ENCODE peak calls at places on chromosomes 6 and 20, in six cellular contexts. U is iris pigment epithelial cell; D is T-helper 2 cell; V is fibroblast of lung; N is epithelial cell of prostate; Y is stimulated activated CD8-positive, alpha-beta memory T cell treated with anti-CD3 and anti-CD28 coated beads, Interleukin-4, amount 100 ng/mL, for 48 hours. A is an unnamed sample.

GRCh38 chr20:12072945-12073245 is 155.2 kb downstream of the BTBD3 start:
- DNase-seq in U (peak; percentile 77), D (no peak), V (peak; percentile 43), N (no peak), Y (no peak), A (peak; percentile 62)

GRCh38 chr6:134676307-134677281 is 273.3 kb downstream of the ALDH8A1 start:
- DNase-seq in U (peak; percentile 91), D (no peak), V (peak; percentile 43), N (peak; percentile 29), Y (no peak), A (no peak)

GRCh38 chr6:100617633-100618348 is 153.1 kb upstream of the SIM1 start:
- DNase-seq in U (peak; percentile 77), D (no peak), V (no peak), N (peak; percentile 41), Y (no peak), A (peak; percentile 36)

GRCh38 chr20:4029505-4030467 is 14.4 kb upstream of the RNF24 start:
- DNase-seq in U (no peak), D (no peak), V (no peak), N (no peak), Y (no peak), A (no peak)

GRCh38 chr20:959996-960615 is 42.0 kb downstream of the RSPO4 start:
- DNase-seq in U (no peak), D (no peak), V (no peak), N (no peak), Y (no peak), A (no peak)

GRCh38 chr20:61631770-61632169 is 379.7 kb downstream of the CDH4 start:
- DNase-seq in U (no peak), D (no peak), V (no peak), N (no peak), Y (no peak), A (no peak)

GRCh38 chr20:25378189-25378883 is 12.3 kb downstream of the ABHD12 start:
- DNase-seq in U (no peak), D (no peak), V (no peak), N (no peak), Y (no peak), A (no peak)

GRCh38 chr20:11891081-11891826 is 26.4 kb upstream of the BTBD3 start:
- DNase-seq in U (peak; percentile 45), D (peak; percentile 5), V (peak; percentile 49), N (no peak), Y (peak; percentile 37), A (peak; percentile 34)

GRCh38 chr6:34226731-34227586 is 9.7 kb upstream of the HMGA1 start:
- DNase-seq in U (no peak), D (no peak), V (no peak), N (no peak), Y (no peak), A (no peak)

GRCh38 chr6:116200619-116201249 is 53.1 kb downstream of the TSPYL4 start:
- DNase-seq in U (peak; percentile 76), D (no peak), V (peak; percentile 62), N (no peak), Y (no peak), A (no peak)

GRCh38 chr6:24524801-24525200 is 30.0 kb downstream of the ALDH5A1 start:
- DNase-seq in U (peak; percentile 64), D (peak; percentile 51), V (peak; percentile 47), N (no peak), Y (no peak), A (peak; percentile 35)

GRCh38 chr6:90369024-90369519 is 72.4 kb upstream of the BACH2 start:
- DNase-seq in U (peak; percentile 100), D (peak; percentile 89), V (peak; percentile 100), N (peak; percentile 99), Y (peak; percentile 44), A (peak; percentile 100)

GRCh38 chr6:75600694-75601265 is 900 bp upstream of the SENP6 start:
- DNase-seq in U (no peak), D (peak; percentile 41), V (no peak), N (no peak), Y (no peak), A (no peak)

GRCh38 chr20:32463642-32464400 is 105.7 kb downstream of the ASXL1 start:
- DNase-seq in U (no peak), D (no peak), V (no peak), N (no peak), Y (no peak), A (no peak)

GRCh38 chr6:466564-466963 is 75.0 kb downstream of the IRF4 start:
- DNase-seq in U (no peak), D (no peak), V (no peak), N (no peak), Y (no peak), A (no peak)

GRCh38 chr6:5468586-5468985 is 207.3 kb downstream of the FARS2 start:
- DNase-seq in U (peak; percentile 40), D (no peak), V (peak; percentile 35), N (no peak), Y (no peak), A (peak; percentile 47)

GRCh38 chr20:12207875-12208274 is 290.2 kb downstream of the BTBD3 start:
- DNase-seq in U (peak; percentile 50), D (no peak), V (peak; percentile 18), N (peak; percentile 18), Y (no peak), A (peak; percentile 34)

GRCh38 chr20:25199473-25200265 is 4.2 kb downstream of the ENTPD6 start:
- DNase-seq in U (no peak), D (no peak), V (no peak), N (no peak), Y (peak; percentile 13), A (no peak)

GRCh38 chr20:11375966-11376365 is 541.7 kb upstream of the BTBD3 start:
- DNase-seq in U (peak; percentile 71), D (no peak), V (peak; percentile 35), N (no peak), Y (no peak), A (no peak)

GRCh38 chr20:49594143-49594928 is 26.4 kb upstream of the PTGIS start:
- DNase-seq in U (peak; percentile 90), D (peak; percentile 97), V (peak; percentile 77), N (no peak), Y (peak; percentile 83), A (peak; percentile 97)

GRCh38 chr6:73085362-73085975 is 139.8 kb downstream of the KHDC1L start:
- DNase-seq in U (no peak), D (no peak), V (peak; percentile 54), N (no peak), Y (no peak), A (peak; percentile 37)

GRCh38 chr6:45378324-45378926 is 691 bp upstream of the SUPT3H start:
- DNase-seq in U (peak; percentile 50), D (peak; percentile 49), V (no peak), N (no peak), Y (no peak), A (no peak)

GRCh38 chr6:145206247-145206907 is 528.9 kb downstream of the EPM2A start:
- DNase-seq in U (peak; percentile 47), D (no peak), V (peak; percentile 67), N (no peak), Y (no peak), A (peak; percentile 76)

GRCh38 chr6:89986650-89987074 is 92.4 kb downstream of the GJA10 start:
- DNase-seq in U (peak; percentile 82), D (no peak), V (peak; percentile 89), N (no peak), Y (no peak), A (peak; percentile 84)

GRCh38 chr6:62285612-62286469 is at the start of gene KHDRBS2:
- DNase-seq in U (peak; percentile 17), D (peak; percentile 50), V (no peak), N (no peak), Y (peak; percentile 32), A (no peak)

GRCh38 chr20:38680492-38681118 is 43.7 kb upstream of the SLC32A1 start:
- DNase-seq in U (peak; percentile 28), D (peak; percentile 24), V (peak; percentile 26), N (no peak), Y (peak; percentile 42), A (peak; percentile 7)

GRCh38 chr6:168196881-168197635 is 118.0 kb upstream of the FRMD1 start:
- DNase-seq in U (no peak), D (no peak), V (no peak), N (no peak), Y (no peak), A (no peak)

GRCh38 chr20:3927486-3928291 is 38.5 kb downstream of the PANK2 start:
- DNase-seq in U (peak; percentile 58), D (no peak), V (no peak), N (no peak), Y (no peak), A (peak; percentile 62)

A was measured in AG10803.